ENCODE peak calls at places on chromosomes 4 and X, in six cellular contexts. One of them, this sample, is unnamed.

GRCh38 chrX:3449287-3449686 is 102.8 kb upstream of the MXRA5 start:
- DNase-seq in NCI-H2171 treated with DMSO at 0.1 percent for 48 hours: no peak
- DNase-seq in RCC 7860: no peak
- DNase-seq in activated T-helper 1 cell treated with anti-CD3 and anti-CD28 coated beads, Interleukin-2, amount 50 U/mL, for 16 hours: no peak
- DNase-seq in lower leg skin: no peak
- DNase-seq in midbrain: no peak
- DNase-seq in this sample: no peak

GRCh38 chr4:67468801-67469200 is 76.5 kb downstream of the CENPC start:
- DNase-seq in RCC 7860: no peak
- DNase-seq in lower leg skin: no peak
- DNase-seq in activated T-helper 1 cell treated with anti-CD3 and anti-CD28 coated beads, Interleukin-2, amount 50 U/mL, for 16 hours: no peak
- DNase-seq in NCI-H2171 treated with DMSO at 0.1 percent for 48 hours: no peak
- DNase-seq in midbrain: no peak
- DNase-seq in this sample: no peak

GRCh38 chrX:40167240-40168182 is 69.8 kb upstream of the BCOR start:
- DNase-seq in lower leg skin: no peak
- DNase-seq in NCI-H2171 treated with DMSO at 0.1 percent for 48 hours: no peak
- DNase-seq in midbrain: no peak
- DNase-seq in RCC 7860: no peak
- DNase-seq in activated T-helper 1 cell treated with anti-CD3 and anti-CD28 coated beads, Interleukin-2, amount 50 U/mL, for 16 hours: no peak
- DNase-seq in this sample: no peak

GRCh38 chrX:9465380-9466114 is 689 bp downstream of the TBL1X start:
- DNase-seq in midbrain: no peak
- DNase-seq in RCC 7860: no peak
- DNase-seq in NCI-H2171 treated with DMSO at 0.1 percent for 48 hours: no peak
- DNase-seq in lower leg skin: no peak
- DNase-seq in activated T-helper 1 cell treated with anti-CD3 and anti-CD28 coated beads, Interleukin-2, amount 50 U/mL, for 16 hours: no peak
- DNase-seq in this sample: no peak

GRCh38 chrX:133249659-133250058 is 31.5 kb upstream of the TFDP3 start:
- DNase-seq in lower leg skin: no peak
- DNase-seq in RCC 7860: no peak
- DNase-seq in NCI-H2171 treated with DMSO at 0.1 percent for 48 hours: peak; percentile 38
- DNase-seq in midbrain: no peak
- DNase-seq in activated T-helper 1 cell treated with anti-CD3 and anti-CD28 coated beads, Interleukin-2, amount 50 U/mL, for 16 hours: no peak
- DNase-seq in this sample: no peak

GRCh38 chrX:134676440-134676839 is 18.2 kb upstream of the PLAC1 start:
- DNase-seq in lower leg skin: no peak
- DNase-seq in NCI-H2171 treated with DMSO at 0.1 percent for 48 hours: no peak
- DNase-seq in activated T-helper 1 cell treated with anti-CD3 and anti-CD28 coated beads, Interleukin-2, amount 50 U/mL, for 16 hours: no peak
- DNase-seq in midbrain: no peak
- DNase-seq in RCC 7860: peak; percentile 79
- DNase-seq in this sample: no peak

GRCh38 chrX:45697591-45697990 is 496.9 kb upstream of the DIPK2B start:
- DNase-seq in activated T-helper 1 cell treated with anti-CD3 and anti-CD28 coated beads, Interleukin-2, amount 50 U/mL, for 16 hours: no peak
- DNase-seq in RCC 7860: peak; percentile 18
- DNase-seq in midbrain: no peak
- DNase-seq in lower leg skin: no peak
- DNase-seq in NCI-H2171 treated with DMSO at 0.1 percent for 48 hours: no peak
- DNase-seq in this sample: no peak

GRCh38 chrX:38968817-38969216 is 167.6 kb downstream of the MID1IP1 start:
- DNase-seq in activated T-helper 1 cell treated with anti-CD3 and anti-CD28 coated beads, Interleukin-2, amount 50 U/mL, for 16 hours: no peak
- DNase-seq in RCC 7860: no peak
- DNase-seq in lower leg skin: no peak
- DNase-seq in midbrain: peak; percentile 2
- DNase-seq in NCI-H2171 treated with DMSO at 0.1 percent for 48 hours: no peak
- DNase-seq in this sample: no peak

GRCh38 chrX:37302569-37302968 is 46.6 kb upstream of the PRRG1 start:
- DNase-seq in RCC 7860: no peak
- DNase-seq in midbrain: peak; percentile 12
- DNase-seq in activated T-helper 1 cell treated with anti-CD3 and anti-CD28 coated beads, Interleukin-2, amount 50 U/mL, for 16 hours: no peak
- DNase-seq in NCI-H2171 treated with DMSO at 0.1 percent for 48 hours: no peak
- DNase-seq in lower leg skin: no peak
- DNase-seq in this sample: no peak

GRCh38 chrX:30653415-30654131 is at the start of gene GK:
- DNase-seq in activated T-helper 1 cell treated with anti-CD3 and anti-CD28 coated beads, Interleukin-2, amount 50 U/mL, for 16 hours: no peak
- DNase-seq in midbrain: no peak
- DNase-seq in NCI-H2171 treated with DMSO at 0.1 percent for 48 hours: no peak
- DNase-seq in RCC 7860: no peak
- DNase-seq in lower leg skin: no peak
- DNase-seq in this sample: no peak

GRCh38 chrX:103941201-103941975 is 21.0 kb upstream of the TMSB15B start:
- DNase-seq in RCC 7860: no peak
- DNase-seq in activated T-helper 1 cell treated with anti-CD3 and anti-CD28 coated beads, Interleukin-2, amount 50 U/mL, for 16 hours: no peak
- DNase-seq in lower leg skin: no peak
- DNase-seq in midbrain: peak; percentile 3
- DNase-seq in NCI-H2171 treated with DMSO at 0.1 percent for 48 hours: peak; percentile 1
- DNase-seq in this sample: no peak

This sample was measured in hippocampal formation.